ENCODE peak calls at places on chromosomes 2 and 18, in six cellular contexts. A is AG09319, Y is renal cortical epithelial cell, M is H7, S is NCI-H774, W is EH. E is an unnamed sample.

GRCh38 chr18:47795448-47795843 is 135.0 kb downstream of the SMAD2 start:
- DNase-seq in A (no peak), W (no peak), Y (no peak), M (no peak), S (no peak), E (no peak)

GRCh38 chr2:231900975-231901374 is 25.2 kb downstream of the NPPC start:
- DNase-seq in M (peak), S (no peak), A (no peak), W (no peak), Y (no peak), E (no peak)

GRCh38 chr2:96399342-96400048 is 63.9 kb downstream of the NCAPH start:
- DNase-seq in A (no peak), M (peak), Y (no peak), S (no peak), W (no peak), E (no peak)

GRCh38 chr18:21823848-21824247 is 83.3 kb downstream of the MIB1 start:
- DNase-seq in M (no peak), A (no peak), S (no peak), W (no peak), Y (no peak), E (no peak)

GRCh38 chr2:71826299-71826698 is 321.4 kb downstream of the CYP26B1 start:
- DNase-seq in A (no peak), S (no peak), W (no peak), Y (no peak), M (no peak), E (no peak)

GRCh38 chr2:85277416-85278158 is 50.2 kb downstream of the TGOLN2 start:
- DNase-seq in S (no peak), A (peak), W (peak), Y (no peak), M (peak), E (no peak)

GRCh38 chr18:3066391-3067079 is 53.6 kb upstream of the LPIN2 start:
- DNase-seq in W (no peak), Y (no peak), M (no peak), S (no peak), A (no peak), E (no peak)

GRCh38 chr18:22847392-22847791 is 85.7 kb upstream of the RBBP8 start:
- DNase-seq in W (no peak), A (peak), S (no peak), M (no peak), Y (peak), E (no peak)